ENCODE peak calls at places on chromosomes 7 and 10, in ten cellular contexts. One of them, this sample, is unnamed.

GRCh38 chr10:91006752-91007346 is 86.0 kb upstream of the ANKRD1 start:
- DNase-seq in H1: no peak
- DNase-seq in lower leg skin: no peak
- DNase-seq in BJ: no peak
- DNase-seq in sigmoid colon: no peak
- DNase-seq in bronchial epithelial cell: no peak
- DNase-seq in suprapubic skin: no peak
- DNase-seq in epithelial cell of esophagus: no peak
- DNase-seq in cardiac muscle cell: no peak
- DNase-seq in psoas muscle: no peak
- DNase-seq in this sample: no peak

GRCh38 chr10:75234683-75235374 is 928 bp downstream of the COMTD1 start:
- DNase-seq in H1: no peak
- DNase-seq in lower leg skin: no peak
- DNase-seq in BJ: no peak
- DNase-seq in sigmoid colon: peak; percentile 70
- DNase-seq in bronchial epithelial cell: no peak
- DNase-seq in suprapubic skin: no peak
- DNase-seq in epithelial cell of esophagus: no peak
- DNase-seq in cardiac muscle cell: no peak
- DNase-seq in psoas muscle: peak; percentile 39
- DNase-seq in this sample: no peak

GRCh38 chr10:28761084-28761875 is 84.0 kb downstream of the BAMBI start:
- DNase-seq in H1: no peak
- DNase-seq in lower leg skin: no peak
- DNase-seq in BJ: no peak
- DNase-seq in sigmoid colon: no peak
- DNase-seq in bronchial epithelial cell: no peak
- DNase-seq in suprapubic skin: no peak
- DNase-seq in epithelial cell of esophagus: no peak
- DNase-seq in cardiac muscle cell: peak; percentile 35
- DNase-seq in psoas muscle: no peak
- DNase-seq in this sample: no peak

GRCh38 chr7:110253083-110253482 is 837.8 kb upstream of the LRRN3 start:
- DNase-seq in H1: no peak
- DNase-seq in lower leg skin: no peak
- DNase-seq in BJ: peak; percentile 17
- DNase-seq in sigmoid colon: no peak
- DNase-seq in bronchial epithelial cell: no peak
- DNase-seq in suprapubic skin: no peak
- DNase-seq in epithelial cell of esophagus: no peak
- DNase-seq in cardiac muscle cell: no peak
- DNase-seq in psoas muscle: no peak
- DNase-seq in this sample: no peak

GRCh38 chr7:124575181-124575580 is 190.4 kb downstream of the GPR37 start:
- DNase-seq in H1: no peak
- DNase-seq in lower leg skin: no peak
- DNase-seq in BJ: no peak
- DNase-seq in sigmoid colon: no peak
- DNase-seq in bronchial epithelial cell: no peak
- DNase-seq in suprapubic skin: no peak
- DNase-seq in epithelial cell of esophagus: no peak
- DNase-seq in cardiac muscle cell: no peak
- DNase-seq in psoas muscle: no peak
- DNase-seq in this sample: no peak

GRCh38 chr10:23399701-23400144 is 39.2 kb upstream of the OTUD1 start:
- DNase-seq in H1: no peak
- DNase-seq in lower leg skin: no peak
- DNase-seq in BJ: no peak
- DNase-seq in sigmoid colon: no peak
- DNase-seq in bronchial epithelial cell: peak; percentile 89
- DNase-seq in suprapubic skin: no peak
- DNase-seq in epithelial cell of esophagus: peak; percentile 87
- DNase-seq in cardiac muscle cell: peak; percentile 91
- DNase-seq in psoas muscle: peak; percentile 63
- DNase-seq in this sample: peak; percentile 79

GRCh38 chr10:5492929-5493576 is 6.3 kb downstream of the CALML5 start:
- DNase-seq in H1: no peak
- DNase-seq in lower leg skin: no peak
- DNase-seq in BJ: no peak
- DNase-seq in sigmoid colon: peak; percentile 42
- DNase-seq in bronchial epithelial cell: no peak
- DNase-seq in suprapubic skin: no peak
- DNase-seq in epithelial cell of esophagus: no peak
- DNase-seq in cardiac muscle cell: no peak
- DNase-seq in psoas muscle: no peak
- DNase-seq in this sample: no peak

GRCh38 chr10:74021248-74022055 is 23.5 kb downstream of the VCL start:
- DNase-seq in H1: no peak
- DNase-seq in lower leg skin: no peak
- DNase-seq in BJ: no peak
- DNase-seq in sigmoid colon: no peak
- DNase-seq in bronchial epithelial cell: peak; percentile 89
- DNase-seq in suprapubic skin: no peak
- DNase-seq in epithelial cell of esophagus: peak; percentile 82
- DNase-seq in cardiac muscle cell: peak; percentile 77
- DNase-seq in psoas muscle: no peak
- DNase-seq in this sample: peak; percentile 80

GRCh38 chr10:127851661-127852205 is 41.0 kb downstream of the CLRN3 start:
- DNase-seq in H1: no peak
- DNase-seq in lower leg skin: no peak
- DNase-seq in BJ: no peak
- DNase-seq in sigmoid colon: no peak
- DNase-seq in bronchial epithelial cell: no peak
- DNase-seq in suprapubic skin: no peak
- DNase-seq in epithelial cell of esophagus: no peak
- DNase-seq in cardiac muscle cell: no peak
- DNase-seq in psoas muscle: no peak
- DNase-seq in this sample: no peak

GRCh38 chr10:127849896-127850295 is 42.8 kb downstream of the CLRN3 start:
- DNase-seq in H1: no peak
- DNase-seq in lower leg skin: no peak
- DNase-seq in BJ: no peak
- DNase-seq in sigmoid colon: no peak
- DNase-seq in bronchial epithelial cell: no peak
- DNase-seq in suprapubic skin: no peak
- DNase-seq in epithelial cell of esophagus: no peak
- DNase-seq in cardiac muscle cell: no peak
- DNase-seq in psoas muscle: no peak
- DNase-seq in this sample: no peak

GRCh38 chr10:127852456-127852855 is 40.3 kb downstream of the CLRN3 start:
- DNase-seq in H1: no peak
- DNase-seq in lower leg skin: no peak
- DNase-seq in BJ: no peak
- DNase-seq in sigmoid colon: no peak
- DNase-seq in bronchial epithelial cell: no peak
- DNase-seq in suprapubic skin: no peak
- DNase-seq in epithelial cell of esophagus: no peak
- DNase-seq in cardiac muscle cell: no peak
- DNase-seq in psoas muscle: no peak
- DNase-seq in this sample: no peak

GRCh38 chr10:127849224-127849623 is 43.5 kb downstream of the CLRN3 start:
- DNase-seq in H1: no peak
- DNase-seq in lower leg skin: no peak
- DNase-seq in BJ: no peak
- DNase-seq in sigmoid colon: no peak
- DNase-seq in bronchial epithelial cell: no peak
- DNase-seq in suprapubic skin: no peak
- DNase-seq in epithelial cell of esophagus: no peak
- DNase-seq in cardiac muscle cell: no peak
- DNase-seq in psoas muscle: no peak
- DNase-seq in this sample: no peak

DNA sequence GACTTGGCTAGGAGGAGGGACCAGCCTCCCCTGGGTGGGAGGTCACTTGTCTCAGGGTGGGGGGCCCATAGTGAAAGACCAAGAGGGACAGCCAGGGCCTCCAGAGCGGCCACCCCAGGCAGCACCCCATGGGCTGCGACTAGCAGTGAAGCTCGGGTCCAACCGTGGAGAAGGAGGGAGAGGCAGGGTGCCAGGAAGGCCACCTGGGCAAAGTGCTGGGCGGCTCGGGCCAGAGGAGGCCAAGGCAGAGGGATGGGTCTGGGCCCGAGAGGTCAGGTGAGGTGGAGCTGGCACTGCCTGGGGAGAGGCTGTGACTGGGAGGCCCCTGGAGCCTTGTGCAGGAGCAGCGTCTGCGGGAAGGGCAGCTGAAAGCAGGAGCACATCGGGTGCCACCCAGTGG is 41.8 kb downstream of the CLRN3 start:
- DNase-seq in H1: no peak
- DNase-seq in lower leg skin: no peak
- DNase-seq in BJ: no peak
- DNase-seq in sigmoid colon: no peak
- DNase-seq in bronchial epithelial cell: no peak
- DNase-seq in suprapubic skin: no peak
- DNase-seq in epithelial cell of esophagus: no peak
- DNase-seq in cardiac muscle cell: no peak
- DNase-seq in psoas muscle: no peak
- DNase-seq in this sample: no peak
- H3K4me3 ChIP-seq in H1: no peak overlapping the region
- H3K4me3 ChIP-seq in lower leg skin: no peak overlapping the region
- H3K4me3 ChIP-seq in BJ: no peak overlapping the region
- H3K4me3 ChIP-seq in sigmoid colon: no peak overlapping the region
- H3K4me3 ChIP-seq in bronchial epithelial cell: no peak overlapping the region
- H3K4me3 ChIP-seq in suprapubic skin: no peak overlapping the region
- H3K4me3 ChIP-seq in epithelial cell of esophagus: no peak overlapping the region
- H3K4me3 ChIP-seq in cardiac muscle cell: no peak overlapping the region
- H3K4me3 ChIP-seq in psoas muscle: no peak overlapping the region
- H3K4me3 ChIP-seq in this sample: no peak overlapping the region

GRCh38 chr7:129612112-129613015 is 844 bp downstream of the NRF1 start:
- DNase-seq in H1: no peak
- DNase-seq in lower leg skin: peak; percentile 62
- DNase-seq in BJ: no peak
- DNase-seq in sigmoid colon: peak; percentile 88
- DNase-seq in bronchial epithelial cell: peak; percentile 50
- DNase-seq in suprapubic skin: peak; percentile 81
- DNase-seq in epithelial cell of esophagus: peak; percentile 50
- DNase-seq in cardiac muscle cell: peak; percentile 45
- DNase-seq in psoas muscle: peak; percentile 54
- DNase-seq in this sample: peak; percentile 34
- TF ChIP-seq CTCF in H1: peak; percentile 43
- TF ChIP-seq CTCF in lower leg skin: no peak
- TF ChIP-seq CTCF in BJ: peak; percentile 71
- TF ChIP-seq CTCF in sigmoid colon: peak; percentile 57
- TF ChIP-seq CTCF in bronchial epithelial cell: peak; percentile 42
- TF ChIP-seq CTCF in suprapubic skin: no peak
- TF ChIP-seq CTCF in epithelial cell of esophagus: peak; percentile 56
- TF ChIP-seq CTCF in cardiac muscle cell: peak; percentile 67
- TF ChIP-seq CTCF in psoas muscle: peak; percentile 60
- TF ChIP-seq CTCF in this sample: peak; percentile 74

DNA sequence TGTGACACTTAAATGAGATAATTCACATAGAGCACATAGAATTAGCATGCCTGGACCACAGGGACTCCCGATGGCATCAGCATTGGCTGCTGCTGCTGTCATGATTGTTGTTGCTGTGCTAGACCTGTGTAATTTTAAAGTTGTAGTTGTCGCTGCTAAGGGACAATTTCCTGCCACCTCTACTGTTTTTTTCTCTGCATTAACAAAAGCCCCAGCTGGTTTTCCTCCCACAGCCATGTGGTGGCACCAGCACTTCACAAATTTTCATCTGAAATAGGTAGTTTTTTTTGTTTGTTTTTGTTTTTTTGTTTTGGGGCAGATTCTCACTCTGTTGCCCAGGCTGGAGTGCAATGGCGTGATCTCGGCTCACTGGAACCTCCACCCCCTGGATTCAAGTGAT is 25.4 kb upstream of the PRXL2A start:
- DNase-seq in H1: no peak
- DNase-seq in lower leg skin: no peak
- DNase-seq in BJ: no peak
- DNase-seq in sigmoid colon: no peak
- DNase-seq in bronchial epithelial cell: peak; percentile 48
- DNase-seq in suprapubic skin: no peak
- DNase-seq in epithelial cell of esophagus: peak; percentile 54
- DNase-seq in cardiac muscle cell: peak; percentile 64
- DNase-seq in psoas muscle: peak; percentile 22
- DNase-seq in this sample: peak; percentile 19
- H3K4me3 ChIP-seq in H1: no peak overlapping the region
- H3K4me3 ChIP-seq in lower leg skin: no peak overlapping the region
- H3K4me3 ChIP-seq in BJ: no peak overlapping the region
- H3K4me3 ChIP-seq in sigmoid colon: no peak overlapping the region
- H3K4me3 ChIP-seq in bronchial epithelial cell: no peak overlapping the region
- H3K4me3 ChIP-seq in suprapubic skin: no peak overlapping the region
- H3K4me3 ChIP-seq in epithelial cell of esophagus: no peak overlapping the region
- H3K4me3 ChIP-seq in cardiac muscle cell: no peak overlapping the region
- H3K4me3 ChIP-seq in psoas muscle: no peak overlapping the region
- H3K4me3 ChIP-seq in this sample: no peak overlapping the region

GRCh38 chr7:23011222-23011924 is 2.6 kb downstream of the HYCC1 start:
- DNase-seq in H1: no peak
- DNase-seq in lower leg skin: no peak
- DNase-seq in BJ: no peak
- DNase-seq in sigmoid colon: no peak
- DNase-seq in bronchial epithelial cell: no peak
- DNase-seq in suprapubic skin: no peak
- DNase-seq in epithelial cell of esophagus: no peak
- DNase-seq in cardiac muscle cell: no peak
- DNase-seq in psoas muscle: no peak
- DNase-seq in this sample: no peak

GRCh38 chr7:23012186-23012585 is 1.7 kb downstream of the HYCC1 start:
- DNase-seq in H1: no peak
- DNase-seq in lower leg skin: no peak
- DNase-seq in BJ: no peak
- DNase-seq in sigmoid colon: no peak
- DNase-seq in bronchial epithelial cell: no peak
- DNase-seq in suprapubic skin: no peak
- DNase-seq in epithelial cell of esophagus: peak; percentile 40
- DNase-seq in cardiac muscle cell: no peak
- DNase-seq in psoas muscle: no peak
- DNase-seq in this sample: no peak

GRCh38 chr7:23013715-23014649 is at the start of gene HYCC1:
- DNase-seq in H1: peak; percentile 98
- DNase-seq in lower leg skin: peak; percentile 99
- DNase-seq in BJ: peak; percentile 91
- DNase-seq in sigmoid colon: peak; percentile 100
- DNase-seq in bronchial epithelial cell: peak; percentile 95
- DNase-seq in suprapubic skin: peak; percentile 100
- DNase-seq in epithelial cell of esophagus: peak; percentile 99
- DNase-seq in cardiac muscle cell: peak; percentile 99
- DNase-seq in psoas muscle: peak; percentile 98
- DNase-seq in this sample: peak; percentile 98

GRCh38 chr7:23014681-23015080 is 751 bp upstream of the HYCC1 start:
- DNase-seq in H1: no peak
- DNase-seq in lower leg skin: no peak
- DNase-seq in BJ: no peak
- DNase-seq in sigmoid colon: no peak
- DNase-seq in bronchial epithelial cell: no peak
- DNase-seq in suprapubic skin: no peak
- DNase-seq in epithelial cell of esophagus: no peak
- DNase-seq in cardiac muscle cell: no peak
- DNase-seq in psoas muscle: no peak
- DNase-seq in this sample: no peak

DNA sequence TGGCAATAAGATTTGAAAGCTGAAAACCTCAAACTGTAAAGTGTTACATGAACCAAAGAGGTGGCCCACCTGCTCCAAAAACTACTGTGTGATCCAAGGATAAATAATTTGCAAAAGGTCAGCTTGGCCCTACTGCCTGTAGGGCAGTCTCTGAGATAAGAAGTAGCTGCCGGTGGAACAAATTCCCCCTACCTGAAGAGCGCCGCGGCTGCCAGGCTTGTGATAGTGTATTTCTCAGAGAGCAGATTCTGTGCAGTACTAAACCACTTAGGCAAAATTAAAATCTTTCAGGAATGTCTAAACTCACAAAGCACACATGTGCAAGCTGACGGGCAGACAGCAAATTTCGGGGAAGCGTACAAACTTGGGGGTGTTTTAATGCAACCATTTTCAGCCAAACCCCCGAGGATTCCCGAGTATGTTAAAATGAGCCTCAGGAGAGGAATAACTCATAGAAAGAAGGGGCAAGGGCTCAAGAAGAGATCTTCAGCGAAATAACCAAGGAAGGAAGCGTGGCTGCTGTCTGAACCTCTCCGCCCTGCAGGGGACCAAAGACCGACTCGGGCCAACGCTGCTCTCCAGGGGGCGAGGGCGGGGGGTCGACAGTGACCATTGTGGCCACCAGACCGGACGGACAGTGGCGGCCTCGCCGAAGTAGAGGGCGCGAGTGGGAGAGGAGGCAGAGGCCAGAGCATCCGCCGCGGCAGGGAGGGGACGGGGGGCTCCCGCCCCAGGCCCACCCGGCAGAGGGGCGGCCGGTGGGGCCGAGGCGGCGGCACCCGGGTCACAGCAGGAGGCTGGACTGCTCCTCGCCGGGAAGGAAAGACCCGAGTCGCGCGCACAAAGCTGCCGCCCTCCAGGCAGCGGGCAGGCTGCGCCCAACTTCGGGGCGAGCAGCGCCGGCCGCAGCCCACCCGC is 874 bp downstream of the HYCC1 start:
- DNase-seq in H1: no peak
- DNase-seq in lower leg skin: no peak
- DNase-seq in BJ: no peak
- DNase-seq in sigmoid colon: peak; percentile 76
- DNase-seq in bronchial epithelial cell: no peak
- DNase-seq in suprapubic skin: peak; percentile 75
- DNase-seq in epithelial cell of esophagus: peak; percentile 39
- DNase-seq in cardiac muscle cell: no peak
- DNase-seq in psoas muscle: peak; percentile 30
- DNase-seq in this sample: peak; percentile 7
- TF ChIP-seq CTCF in H1: no peak
- TF ChIP-seq CTCF in lower leg skin: no peak
- TF ChIP-seq CTCF in BJ: no peak
- TF ChIP-seq CTCF in sigmoid colon: no peak
- TF ChIP-seq CTCF in bronchial epithelial cell: no peak
- TF ChIP-seq CTCF in suprapubic skin: no peak
- TF ChIP-seq CTCF in epithelial cell of esophagus: no peak
- TF ChIP-seq CTCF in cardiac muscle cell: no peak
- TF ChIP-seq CTCF in psoas muscle: no peak
- TF ChIP-seq CTCF in this sample: no peak

This sample was measured in AG10803.